ENCODE peak calls at places on chromosomes 5 and 9, in six cellular contexts. P is HepG2, U is K562, N is spleen, Q is breast epithelium, W is Panc1. T is an unnamed sample. For H3K36me3, the result is how much of the 10 kb centered on the place peaks cover.

GRCh38 chr5:13944564-13945195 is at the start of gene DNAH5:
- DNase-seq in P (no peak), U (no peak), N (no peak), Q (no peak), W (peak), T (no peak)

GRCh38 chr9:136721339-136722092 is 9.1 kb downstream of the DIPK1B start:
- DNase-seq in P (no peak), U (no peak), N (peak), Q (no peak), W (no peak), T (no peak)

GRCh38 chr9:123399803-123400378 is 43.9 kb downstream of the CRB2 start:
- DNase-seq in P (no peak), U (peak), N (no peak), Q (no peak), W (no peak), T (no peak)

GRCh38 chr5:33321026-33321425 is 119.7 kb upstream of the TARS1 start:
- DNase-seq in P (no peak), U (no peak), N (no peak), Q (no peak), W (no peak), T (no peak)

GRCh38 chr9:117374076-117374740 is 40.6 kb downstream of the ASTN2 start:
- DNase-seq in P (no peak), U (no peak), N (no peak), Q (no peak), W (no peak), T (no peak)

GRCh38 chr9:131116281-131117101 is 8.9 kb upstream of the NUP214 start:
- DNase-seq in P (no peak), U (no peak), N (no peak), Q (no peak), W (no peak), T (no peak)

GRCh38 chr5:71899865-71900342 is 180.8 kb downstream of the CARTPT start:
- DNase-seq in P (no peak), U (no peak), N (no peak), Q (no peak), W (no peak), T (no peak)

GRCh38 chr9:130185494-130186005 is 13.3 kb downstream of the NCS1 start:
- DNase-seq in P (no peak), U (no peak), N (no peak), Q (no peak), W (no peak), T (no peak)

GRCh38 chr9:2087500-2088313 is 72.6 kb downstream of the SMARCA2 start:
- DNase-seq in P (peak), U (peak), N (no peak), Q (no peak), W (peak), T (no peak)

GRCh38 chr9:27791311-27791710 is 218.0 kb upstream of the C9orf72 start:
- DNase-seq in P (no peak), U (no peak), N (no peak), Q (no peak), W (no peak), T (no peak)

GRCh38 chr9:83132768-83133167 is 69.8 kb upstream of the RASEF start:
- DNase-seq in P (peak), U (no peak), N (no peak), Q (no peak), W (no peak), T (no peak)

GRCh38 chr5:131264453-131265200 is 774 bp downstream of the CDC42SE2 start:
- DNase-seq in P (no peak), U (peak), N (peak), Q (no peak), W (no peak), T (no peak)

GRCh38 chr9:27276182-27277030 is 20.5 kb downstream of the EQTN start:
- DNase-seq in P (peak), U (peak), N (no peak), Q (no peak), W (peak), T (peak)

GRCh38 chr5:81846301-81846700 is 95.4 kb upstream of the SSBP2 start:
- DNase-seq in P (no peak), U (no peak), N (no peak), Q (no peak), W (no peak), T (no peak)

GRCh38 chr9:96381696-96382095 is 1.8 kb downstream of the SLC35D2 start:
- DNase-seq in P (no peak), U (no peak), N (no peak), Q (no peak), W (no peak), T (no peak)

GRCh38 chr9:15205632-15206243 is 101.3 kb downstream of the TTC39B start:
- DNase-seq in P (peak), U (no peak), N (no peak), Q (no peak), W (no peak), T (peak)

GRCh38 chr9:96646081-96646991 is 8.8 kb downstream of the PRXL2C start:
- DNase-seq in P (no peak), U (no peak), N (no peak), Q (no peak), W (no peak), T (no peak)

GRCh38 chr9:130732793-130733221 is 39.2 kb downstream of the EXOSC2 start:
- DNase-seq in P (no peak), U (peak), N (no peak), Q (no peak), W (no peak), T (no peak)

GRCh38 chr9:70590264-70590646 is 175.8 kb upstream of the KLF9 start:
- DNase-seq in P (no peak), U (no peak), N (no peak), Q (no peak), W (no peak), T (no peak)

GRCh38 chr9:137117269-137117731 is 2.8 kb upstream of the DPP7 start:
- DNase-seq in P (no peak), U (no peak), N (no peak), Q (no peak), W (no peak), T (no peak)

GRCh38 chr5:138574744-138575193 is 432 bp downstream of the HSPA9 start:
- DNase-seq in P (no peak), U (no peak), N (no peak), Q (no peak), W (no peak), T (no peak)

GRCh38 chr9:107667700-107668099 is 178.1 kb upstream of the KLF4 start:
- DNase-seq in P (no peak), U (no peak), N (no peak), Q (no peak), W (no peak), T (no peak)

GRCh38 chr5:43290726-43291125 is 22.5 kb downstream of the HMGCS1 start:
- DNase-seq in P (no peak), U (no peak), N (no peak), Q (no peak), W (no peak), T (no peak)

GRCh38 chr9:134937566-134938345 is 20.0 kb upstream of the FCN1 start:
- DNase-seq in P (no peak), U (no peak), N (peak), Q (no peak), W (no peak), T (no peak)

GRCh38 chr9:136799079-136799853 is 3.1 kb downstream of the CCDC183 start:
- DNase-seq in P (peak), U (no peak), N (peak), Q (no peak), W (no peak), T (no peak)

GRCh38 chr5:123916331-123917121 is 404.5 kb downstream of the CSNK1G3 start:
- DNase-seq in P (no peak), U (no peak), N (no peak), Q (no peak), W (peak), T (peak)

GRCh38 chr5:36944607-36945225 is 68.1 kb downstream of the NIPBL start:
- DNase-seq in P (peak), U (peak), N (no peak), Q (no peak), W (peak), T (peak)

GRCh38 chr9:6054280-6055099 is 39.1 kb upstream of the RANBP6 start:
- DNase-seq in P (peak), U (peak), N (no peak), Q (no peak), W (peak), T (peak)

GRCh38 chr9:20640331-20641187 is 18.3 kb upstream of the MLLT3 start:
- DNase-seq in P (no peak), U (no peak), N (peak), Q (peak), W (no peak), T (peak)

GRCh38 chr5:124736111-124736813 is 10.2 kb downstream of the ZNF608 start:
- DNase-seq in P (no peak), U (no peak), N (no peak), Q (no peak), W (no peak), T (no peak)

GRCh38 chr9:121610638-121610953 is 40.8 kb upstream of the DAB2IP start:
- DNase-seq in P (no peak), U (peak), N (no peak), Q (no peak), W (no peak), T (no peak)

GRCh38 chr9:101543098-101543735 is 9.6 kb downstream of the RNF20 start:
- DNase-seq in P (no peak), U (no peak), N (no peak), Q (no peak), W (no peak), T (no peak)
- H3K36me3 ChIP-seq in P (under half), U (half or more), N (half or more), Q (under half), W (under half), T (half or more)

GRCh38 chr5:177086918-177087706 is 397 bp downstream of the FGFR4 start:
- DNase-seq in P (peak), U (peak), N (peak), Q (no peak), W (no peak), T (no peak)
- TF ChIP-seq POLR2AphosphoS5 in P (peak), U (no peak), N (peak), Q (no peak), W (no peak), T (peak)

DNA sequence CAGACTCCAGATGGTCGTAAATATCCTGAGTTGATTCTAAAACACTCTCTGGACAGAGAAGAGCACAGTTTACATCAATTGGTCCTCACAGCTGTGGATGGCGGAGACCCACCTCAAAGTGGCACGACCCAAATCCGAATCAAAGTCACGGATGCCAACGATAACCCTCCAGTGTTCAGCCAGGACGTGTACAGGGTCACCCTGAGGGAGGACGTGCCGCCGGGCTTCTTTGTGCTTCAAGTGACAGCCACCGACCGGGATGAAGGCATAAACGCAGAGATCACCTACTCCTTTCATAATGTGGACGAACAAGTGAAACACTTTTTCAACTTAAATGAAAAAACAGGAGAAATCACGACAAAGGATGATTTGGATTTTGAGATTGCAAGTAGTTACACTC is 891 bp downstream of the PCDHGB2 start:
- DNase-seq in P (no peak), U (no peak), N (no peak), Q (no peak), W (no peak), T (no peak)
- H3K4me3 ChIP-seq in P (no peak), U (no peak), N (no peak), Q (no peak), W (no peak), T (no peak)

DNA sequence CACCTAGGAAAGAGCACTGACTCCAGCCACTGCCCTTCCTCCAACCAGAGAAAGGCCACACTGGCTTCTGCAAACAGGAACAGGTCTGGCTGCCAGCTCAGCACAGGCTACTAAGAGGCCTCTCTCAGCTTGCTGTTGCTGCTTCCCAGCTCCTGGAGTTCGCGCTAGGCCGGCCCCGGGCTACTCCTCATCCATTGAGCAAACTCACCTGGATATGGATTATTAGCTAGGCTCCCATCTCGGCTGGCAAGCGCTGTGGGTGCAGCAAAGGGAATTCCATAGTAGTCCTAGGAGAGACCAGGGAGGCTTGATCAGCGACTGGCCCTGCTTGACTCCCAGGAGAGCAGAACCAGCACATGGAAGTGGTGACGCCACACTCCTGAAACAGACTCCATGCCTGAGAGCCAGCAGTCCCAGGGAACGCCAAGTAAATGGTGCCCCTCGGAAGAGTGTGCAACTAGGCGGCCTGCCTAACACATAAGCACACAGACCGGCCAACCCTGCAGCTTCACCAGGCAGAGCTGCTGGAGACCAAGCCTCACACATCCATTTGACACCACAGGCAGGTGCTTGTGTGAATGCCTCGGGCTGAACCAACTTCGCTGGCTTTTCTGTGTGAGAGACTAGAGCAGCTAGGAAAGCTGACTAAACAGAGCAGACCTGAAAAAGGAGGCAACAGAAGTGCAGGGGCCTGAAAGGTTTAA is 107.2 kb downstream of the UBE2R2 start:
- DNase-seq in P (no peak), U (no peak), N (peak), Q (no peak), W (no peak), T (no peak)
- H3K36me3 ChIP-seq in P (half or more), U (half or more), N (half or more), Q (under half), W (under half), T (half or more)

GRCh38 chr5:58191451-58191850 is 268.4 kb downstream of the PLK2 start:
- DNase-seq in P (no peak), U (no peak), N (no peak), Q (no peak), W (no peak), T (peak)
- TF ChIP-seq POLR2AphosphoS5 in P (no peak), U (no peak), N (no peak), Q (no peak), W (no peak), T (no peak)

GRCh38 chr5:149422429-149423286 is 43.6 kb upstream of the IL17B start:
- DNase-seq in P (peak), U (peak), N (peak), Q (no peak), W (no peak), T (no peak)
- H3K4me3 ChIP-seq in P (peak), U (no peak), N (no peak), Q (no peak), W (no peak), T (no peak)

T was measured in SK-N-MC.